ENCODE peak calls at places on chromosomes 1 and 21, in four cellular contexts. T, P, J and Y are unnamed samples.

GRCh38 chr1:199247891-199248290 is 609.1 kb downstream of the PTPRC start:
- DNase-seq in T (no peak), P (no peak), J (no peak), Y (no peak)

GRCh38 chr1:93629101-93630059 is 52.3 kb downstream of the BCAR3 start:
- DNase-seq in T (peak), J (no peak), P (peak), Y (peak)

GRCh38 chr1:193661385-193661784 is 475.0 kb upstream of the B3GALT2 start:
- DNase-seq in J (no peak), T (no peak), P (no peak), Y (no peak)

GRCh38 chr1:240797050-240797449 is 185.1 kb upstream of the GREM2 start:
- DNase-seq in J (no peak), T (no peak), P (peak), Y (no peak)

GRCh38 chr1:44827197-44828002 is 15.7 kb downstream of the PTCH2 start:
- DNase-seq in J (no peak), P (no peak), T (no peak), Y (no peak)

GRCh38 chr1:113488576-113489177 is 98.4 kb downstream of the MAGI3 start:
- DNase-seq in J (no peak), T (peak), P (no peak), Y (no peak)

GRCh38 chr1:50266509-50266908 is 156.7 kb downstream of the DMRTA2 start:
- DNase-seq in T (no peak), P (no peak), J (no peak), Y (no peak)

GRCh38 chr1:159071970-159072582 is 4.5 kb downstream of the AIM2 start:
- DNase-seq in P (peak), J (no peak), T (peak), Y (no peak)

GRCh38 chr1:6360517-6360916 is 33.0 kb downstream of the ACOT7 start:
- DNase-seq in P (peak), T (no peak), J (no peak), Y (peak)

GRCh38 chr21:45954271-45954670 is 27.3 kb upstream of the COL6A1 start:
- DNase-seq in T (no peak), P (peak), J (no peak), Y (no peak)

GRCh38 chr1:154962238-154962678 is 676 bp upstream of the PYGO2 start:
- DNase-seq in J (no peak), P (no peak), T (peak), Y (peak)

GRCh38 chr1:220917101-220917500 is 37.9 kb downstream of the HLX start:
- DNase-seq in T (no peak), J (no peak), P (no peak), Y (no peak)

GRCh38 chr1:171590022-171590421 is 32.0 kb upstream of the MYOCOS start:
- DNase-seq in J (no peak), P (no peak), T (no peak), Y (no peak)

GRCh38 chr1:2384941-2385481 is 6.3 kb downstream of the MORN1 start:
- DNase-seq in P (no peak), J (no peak), T (no peak), Y (peak)

GRCh38 chr1:43936470-43937151 is 3.0 kb downstream of the ARTN start:
- DNase-seq in T (peak), J (no peak), P (peak), Y (peak)

GRCh38 chr1:19799233-19799876 is 361 bp downstream of the TMCO4 start:
- DNase-seq in P (peak), T (peak), J (no peak), Y (peak)

GRCh38 chr1:67134692-67135091 is at the start of gene C1orf141:
- DNase-seq in T (peak), J (no peak), P (no peak), Y (no peak)

GRCh38 chr1:14924012-14924452 is 229.5 kb upstream of the TMEM51 start:
- DNase-seq in J (peak), T (peak), P (peak), Y (peak)

GRCh38 chr1:209409786-209410185 is 173.7 kb upstream of the CAMK1G start:
- DNase-seq in J (no peak), T (no peak), P (peak), Y (no peak)

GRCh38 chr1:47211796-47212269 is 20.2 kb downstream of the TAL1 start:
- DNase-seq in P (no peak), T (no peak), J (no peak), Y (no peak)

GRCh38 chr1:201042663-201043461 is 19.3 kb upstream of the KIF21B start:
- DNase-seq in P (peak), T (peak), J (peak), Y (peak)

GRCh38 chr21:45499201-45499750 is 43.0 kb downstream of the SLC19A1 start:
- DNase-seq in T (no peak), J (no peak), P (no peak), Y (no peak)

GRCh38 chr1:68120136-68120791 is 69.8 kb upstream of the DIRAS3 start:
- DNase-seq in T (peak), J (no peak), P (peak), Y (peak)

GRCh38 chr1:18575620-18576019 is 55.0 kb upstream of the PAX7 start:
- DNase-seq in T (peak), J (peak), P (peak), Y (peak)

GRCh38 chr21:38965910-38966504 is 160.3 kb downstream of the ETS2 start:
- DNase-seq in J (no peak), T (peak), P (peak), Y (peak)

GRCh38 chr1:183757061-183757460 is 47.9 kb upstream of the RGL1 start:
- DNase-seq in J (no peak), T (no peak), P (no peak), Y (no peak)

GRCh38 chr1:168225476-168226190 is at the start of gene SFT2D2:
- DNase-seq in J (peak), P (peak), T (peak), Y (peak)

GRCh38 chr1:117364240-117364639 is 3.0 kb upstream of the MAN1A2 start:
- DNase-seq in P (no peak), J (no peak), T (no peak), Y (no peak)

GRCh38 chr1:170010443-170010842 is 64.1 kb downstream of the KIFAP3 start:
- DNase-seq in P (peak), T (peak), J (no peak), Y (peak)

GRCh38 chr1:155307247-155307740 is 1.4 kb upstream of the FDPS start:
- DNase-seq in J (no peak), T (peak), P (peak), Y (no peak)

GRCh38 chr1:198679535-198680173 is 40.8 kb downstream of the PTPRC start:
- DNase-seq in J (no peak), T (no peak), P (no peak), Y (peak)

GRCh38 chr1:214445846-214446614 is 105.4 kb downstream of the PTPN14 start:
- DNase-seq in J (no peak), P (peak), T (no peak), Y (no peak)

GRCh38 chr1:162709870-162710269 is 77.6 kb downstream of the DDR2 start:
- DNase-seq in P (no peak), J (no peak), T (no peak), Y (no peak)

GRCh38 chr1:219575563-219575962 is 37.3 kb downstream of the ZC3H11B start:
- DNase-seq in J (no peak), P (no peak), T (no peak), Y (no peak)

DNA sequence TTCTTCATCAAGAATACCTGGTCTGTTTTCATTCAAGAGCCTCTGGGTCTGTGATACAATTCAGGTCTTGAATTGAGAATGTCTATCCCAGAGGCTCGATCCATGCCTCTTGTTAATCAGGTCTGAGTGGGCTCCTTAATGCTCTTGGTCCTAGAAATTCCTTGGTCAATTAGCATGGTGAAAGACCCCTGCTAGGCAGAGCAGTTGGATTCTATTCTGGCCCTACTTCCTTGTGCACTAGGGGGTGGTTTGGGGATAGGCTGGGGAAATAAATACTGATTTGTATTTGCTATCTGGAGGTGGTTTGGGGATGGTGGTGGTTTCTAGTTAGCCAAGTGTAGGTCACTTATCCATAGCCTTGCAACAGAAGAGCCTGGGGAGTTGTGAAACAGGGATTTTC is 22.0 kb upstream of the SCAF4 start:
- DNase-seq in P (no peak), J (no peak), T (no peak), Y (no peak)
- H3K4me3 ChIP-seq in P (no peak), J (no peak), T (no peak), Y (no peak)

DNA sequence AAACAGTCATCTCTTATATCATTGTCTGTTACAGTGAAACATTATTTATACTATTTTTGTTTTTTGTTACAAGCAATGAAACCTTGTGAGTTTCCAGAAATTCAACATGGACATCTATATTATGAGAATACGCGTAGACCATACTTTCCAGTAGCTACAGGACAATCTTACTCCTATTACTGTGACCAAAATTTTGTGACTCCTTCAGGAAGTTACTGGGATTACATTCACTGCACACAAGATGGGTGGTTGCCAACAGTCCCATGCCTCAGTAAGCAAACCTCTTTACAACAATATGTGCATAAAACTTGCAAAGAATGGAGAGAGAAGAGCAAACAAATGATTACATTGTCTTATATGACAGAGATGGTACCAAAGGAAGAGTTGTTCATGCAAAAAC is 22.4 kb downstream of the CFHR4 start:
- DNase-seq in T (no peak), P (no peak), J (no peak), Y (no peak)
- H3K4me3 ChIP-seq in T (no peak), P (no peak), J (no peak), Y (no peak)

GRCh38 chr21:27831821-27832569 is 865.1 kb upstream of the ADAMTS5 start:
- DNase-seq in P (no peak), T (no peak), J (no peak), Y (no peak)
- H3K4me3 ChIP-seq in P (no peak), T (no peak), J (no peak), Y (no peak)

DNA sequence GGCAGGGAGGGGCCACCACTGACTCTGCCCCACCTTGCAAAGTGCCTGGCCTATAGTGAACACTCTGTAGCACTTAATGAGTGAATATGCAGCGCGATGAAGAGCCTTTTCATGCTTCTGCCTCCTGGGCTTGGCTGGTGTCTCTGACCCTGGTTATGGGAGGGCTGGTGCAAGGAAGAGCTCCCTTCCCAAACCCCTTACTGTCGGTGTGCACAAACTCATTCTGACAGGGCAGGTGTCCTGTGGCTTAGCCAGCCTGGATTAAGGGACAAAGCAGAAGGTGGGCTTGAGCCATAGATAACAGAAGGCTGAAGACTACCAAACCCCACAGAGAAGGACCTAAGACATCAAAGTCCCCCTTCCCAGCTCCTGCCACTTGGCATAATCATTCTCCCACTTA is 2.0 kb upstream of the NCMAP start:
- DNase-seq in J (no peak), P (no peak), T (no peak), Y (no peak)
- H3K4me3 ChIP-seq in J (no peak), P (no peak), T (no peak), Y (no peak)

DNA sequence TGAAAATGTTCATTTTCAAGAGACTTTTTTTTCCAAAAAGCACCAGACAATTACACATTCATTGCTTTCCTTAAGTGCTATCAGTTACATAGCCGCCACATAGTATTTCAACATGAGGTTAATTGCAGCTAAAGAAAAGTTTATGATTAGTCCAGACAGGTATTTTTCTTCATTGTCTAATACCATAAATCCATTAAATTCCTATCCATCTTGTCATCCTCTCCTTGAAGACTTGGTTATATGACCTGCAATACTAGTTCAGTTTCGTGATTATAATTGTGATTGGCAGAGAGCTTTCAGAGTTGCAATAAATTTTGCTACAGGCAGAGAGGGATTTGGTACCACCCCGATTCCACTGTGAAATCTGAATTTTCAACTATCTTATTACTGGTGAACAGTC is 437.7 kb downstream of the GPATCH2 start:
- DNase-seq in J (no peak), T (no peak), P (no peak), Y (no peak)
- H3K4me3 ChIP-seq in J (no peak), T (no peak), P (no peak), Y (no peak)

GRCh38 chr1:26695417-26696190 is at the start of gene ARID1A:
- DNase-seq in J (peak), T (peak), P (peak), Y (peak)

GRCh38 chr1:26694597-26695416 is 1.0 kb upstream of the ARID1A start:
- DNase-seq in P (no peak), J (no peak), T (peak), Y (peak)

GRCh38 chr1:26692793-26693490 is 2.9 kb upstream of the ARID1A start:
- DNase-seq in P (peak), T (peak), J (peak), Y (peak)

GRCh38 chr1:26693557-26694184 is 2.1 kb upstream of the ARID1A start:
- DNase-seq in P (no peak), J (no peak), T (peak), Y (no peak)

GRCh38 chr1:26694185-26694572 is 1.6 kb upstream of the ARID1A start:
- DNase-seq in J (no peak), P (peak), T (peak), Y (no peak)
- H3K4me3 ChIP-seq in J (no peak), P (no peak), T (peak), Y (no peak)

DNA sequence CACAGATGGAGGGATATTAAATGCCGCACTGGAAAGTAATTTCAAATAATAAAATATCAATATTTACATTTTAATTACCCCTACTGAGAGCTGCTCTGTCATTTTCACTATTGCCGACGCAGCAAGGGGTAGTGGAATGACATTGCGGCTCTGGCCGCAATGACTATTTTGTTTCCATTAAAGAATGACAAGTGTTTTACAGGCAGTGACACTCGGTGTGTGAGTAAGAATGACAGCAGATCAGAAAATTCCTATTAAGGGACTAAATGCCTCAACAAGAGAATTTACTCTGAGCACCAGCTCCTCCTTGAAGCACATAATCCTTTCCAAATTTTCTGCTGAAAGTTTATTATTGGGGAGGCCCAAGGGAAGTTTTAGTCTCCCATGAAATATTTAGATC is 109.2 kb upstream of the USH2A start:
- DNase-seq in J (no peak), T (no peak), P (no peak), Y (no peak)
- H3K4me3 ChIP-seq in J (no peak), T (no peak), P (no peak), Y (no peak)

GRCh38 chr1:39872698-39873097 is 10.6 kb downstream of the TRIT1 start:
- DNase-seq in T (no peak), P (no peak), J (no peak), Y (no peak)

GRCh38 chr1:39876136-39876535 is 7.2 kb downstream of the TRIT1 start:
- DNase-seq in T (no peak), J (no peak), P (no peak), Y (no peak)

GRCh38 chr1:39882152-39882551 is 1.2 kb downstream of the TRIT1 start:
- DNase-seq in P (no peak), J (no peak), T (no peak), Y (no peak)

GRCh38 chr1:39877231-39877778 is 6.0 kb downstream of the TRIT1 start:
- DNase-seq in T (no peak), P (no peak), J (no peak), Y (no peak)

DNA sequence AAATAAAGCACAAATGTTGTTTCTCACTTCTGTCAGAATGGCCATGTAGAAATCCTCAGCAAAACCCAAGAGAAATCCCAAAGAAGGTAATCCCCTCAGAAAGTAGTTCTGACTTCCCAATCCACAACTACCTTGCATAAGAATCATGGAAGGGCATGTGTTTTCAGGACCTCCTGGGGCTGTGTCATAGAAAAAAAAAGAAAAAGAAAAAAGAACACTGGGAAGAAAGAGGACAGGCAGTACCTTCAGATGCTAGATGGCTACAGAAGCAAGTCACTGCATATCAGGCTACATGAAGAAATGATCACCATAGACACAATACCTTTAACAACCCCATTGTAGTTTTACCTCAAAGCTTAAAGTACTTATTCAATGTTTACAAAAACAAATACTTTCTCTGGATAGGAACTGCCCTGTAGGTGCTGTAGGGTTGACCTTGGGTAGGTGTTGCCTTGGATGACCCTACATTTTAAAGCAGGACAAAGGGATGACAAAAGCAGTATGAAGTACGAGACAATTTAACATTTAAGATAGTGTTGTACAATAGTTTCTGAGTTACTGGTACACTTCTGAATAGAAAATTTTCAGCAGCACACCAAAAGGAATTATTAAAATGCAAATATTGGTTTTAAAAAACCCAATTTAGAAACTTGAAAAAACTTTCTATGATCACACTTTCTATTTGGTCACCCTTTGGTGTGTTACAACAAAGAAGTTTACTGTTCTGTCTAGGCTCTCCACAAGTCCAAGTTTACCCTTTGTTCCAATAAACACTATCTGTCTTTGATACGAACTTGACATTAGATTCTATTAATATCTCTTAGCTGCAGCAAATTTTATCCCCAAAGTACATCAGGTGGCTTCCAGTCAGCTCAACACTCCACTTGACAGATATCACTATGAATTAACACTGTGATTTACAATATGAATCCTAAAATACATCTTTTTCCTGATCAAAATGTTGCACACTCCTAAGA is 5.0 kb downstream of the TRIT1 start:
- DNase-seq in T (no peak), J (no peak), P (no peak), Y (no peak)
- H3K4me3 ChIP-seq in T (no peak), J (no peak), P (no peak), Y (no peak)

GRCh38 chr1:234745844-234746797 is 136.1 kb upstream of the IRF2BP2 start:
- DNase-seq in J (no peak), T (peak), P (peak), Y (no peak)

GRCh38 chr1:234748066-234748465 is 138.1 kb upstream of the IRF2BP2 start:
- DNase-seq in J (no peak), P (no peak), T (no peak), Y (no peak)

GRCh38 chr1:234743866-234744581 is 134.0 kb upstream of the IRF2BP2 start:
- DNase-seq in P (peak), J (no peak), T (peak), Y (no peak)

GRCh38 chr1:234748713-234749112 is 138.7 kb upstream of the IRF2BP2 start:
- DNase-seq in T (no peak), P (no peak), J (no peak), Y (no peak)

DNA sequence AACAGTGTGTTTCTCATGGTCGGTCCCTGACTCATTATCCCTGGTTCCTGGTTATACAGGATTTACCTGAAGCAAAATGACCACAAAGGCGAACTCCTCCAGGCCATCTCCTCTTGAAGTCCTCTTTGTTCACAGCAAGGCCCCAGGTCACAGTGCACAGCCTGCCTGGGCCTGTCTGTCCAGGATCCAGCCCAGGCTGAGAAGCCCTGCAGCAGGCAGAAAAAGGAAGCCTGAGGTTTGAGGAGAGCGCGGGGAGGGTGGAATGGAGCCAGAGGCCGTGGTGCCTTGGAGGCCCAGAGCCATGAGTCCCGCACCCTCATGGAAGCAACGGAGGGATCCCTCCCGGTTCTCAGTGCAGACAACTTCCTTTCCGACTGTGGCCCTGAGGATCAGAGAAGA is 136.8 kb upstream of the IRF2BP2 start:
- DNase-seq in T (no peak), P (no peak), J (no peak), Y (no peak)
- H3K4me3 ChIP-seq in T (no peak), P (no peak), J (no peak), Y (no peak)

GRCh38 chr1:27235827-27236226 is 1.4 kb downstream of the WDTC1 start:
- DNase-seq in P (peak), J (no peak), T (peak), Y (no peak)
- H3K4me3 ChIP-seq in P (peak), J (peak), T (peak), Y (no peak)